ENCODE peak calls at places on chromosomes 11 and 22, in five cellular contexts. A is PC-9, K is fibroblast of lung, H is GM23338, T is colonic mucosa. Y is an unnamed sample. For H3K4me1, the result is how much of the 10 kb centered on the place peaks cover.

GRCh38 chr22:29275167-29275566 is 7.1 kb downstream of the EWSR1 start:
- DNase-seq in A (no peak), H (no peak), K (no peak), T (no peak), Y (no peak)

GRCh38 chr11:62374801-62375200 is 37.6 kb downstream of the ASRGL1 start:
- DNase-seq in K (no peak), T (peak), A (no peak), H (no peak), Y (no peak)

GRCh38 chr11:18671246-18671645 is 27.3 kb upstream of the TMEM86A start:
- DNase-seq in H (no peak), A (no peak), K (no peak), T (no peak), Y (no peak)

GRCh38 chr11:10042699-10043098 is 251.3 kb downstream of the SBF2 start:
- DNase-seq in T (no peak), K (peak), H (no peak), A (no peak), Y (no peak)

GRCh38 chr11:108863528-108863927 is 198.7 kb downstream of the DDX10 start:
- DNase-seq in T (no peak), K (no peak), H (no peak), A (no peak), Y (no peak)

GRCh38 chr22:27032121-27032761 is 374.9 kb downstream of the MIAT start:
- DNase-seq in K (peak), H (peak), A (no peak), T (no peak), Y (no peak)

GRCh38 chr22:32410459-32410858 is 1.6 kb downstream of the RTCB start:
- DNase-seq in H (no peak), K (no peak), A (no peak), T (no peak), Y (no peak)

GRCh38 chr11:64605656-64606585 is 14.9 kb downstream of the SLC22A12 start:
- DNase-seq in A (no peak), K (no peak), H (no peak), T (no peak), Y (no peak)

GRCh38 chr11:118051611-118052461 is 25.0 kb upstream of the TMPRSS4 start:
- DNase-seq in H (no peak), K (no peak), T (no peak), A (no peak), Y (peak)

GRCh38 chr11:44033411-44033850 is 14.3 kb upstream of the ACCSL start:
- DNase-seq in A (no peak), H (no peak), K (no peak), T (no peak), Y (no peak)

GRCh38 chr11:43573233-43573632 is 107.3 kb upstream of the HSD17B12 start:
- DNase-seq in T (no peak), H (peak), A (no peak), K (no peak), Y (no peak)

GRCh38 chr11:6362868-6363678 is 27.2 kb upstream of the SMPD1 start:
- DNase-seq in K (peak), H (peak), T (peak), A (no peak), Y (peak)

GRCh38 chr11:94007906-94008305 is 13.2 kb upstream of the HEPHL1 start:
- DNase-seq in A (no peak), T (no peak), K (no peak), H (no peak), Y (no peak)

GRCh38 chr11:111627591-111627990 is 25.3 kb downstream of the SIK2 start:
- DNase-seq in T (no peak), A (no peak), H (no peak), K (no peak), Y (no peak)

GRCh38 chr11:72782081-72782920 is 11.5 kb downstream of the STARD10 start:
- DNase-seq in H (peak), K (no peak), A (no peak), T (peak), Y (peak)

GRCh38 chr22:23383491-23384450 is 196.3 kb downstream of the IGLL1 start:
- DNase-seq in T (no peak), A (no peak), H (peak), K (no peak), Y (peak)

GRCh38 chr11:69297926-69298777 is 4.2 kb downstream of the MYEOV start:
- DNase-seq in A (peak), T (peak), K (peak), H (no peak), Y (peak)

GRCh38 chr11:116513894-116514293 is 258.9 kb downstream of the BUD13 start:
- DNase-seq in H (peak), A (no peak), K (peak), T (peak), Y (no peak)

DNA sequence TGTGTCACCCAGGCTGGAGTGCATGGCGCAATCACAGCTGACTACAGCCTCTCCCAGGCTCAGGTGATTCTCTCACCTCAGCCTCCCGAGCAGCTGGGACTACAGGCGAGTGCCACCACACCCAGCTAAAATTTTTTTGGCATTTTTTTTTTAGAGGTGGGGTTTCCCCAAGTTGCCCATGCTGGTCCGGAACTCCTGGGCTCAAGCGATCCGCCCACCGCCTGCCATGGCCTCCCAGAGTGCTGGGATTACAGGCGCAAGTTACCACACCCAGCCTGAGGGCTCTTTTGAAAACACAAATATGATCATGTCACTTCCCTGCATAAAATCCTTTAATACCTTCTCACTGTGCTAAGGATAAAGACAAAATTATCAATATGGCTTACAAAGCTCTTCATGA is 88.1 kb downstream of the MAML2 start:
- DNase-seq in T (no peak), K (no peak), H (no peak), A (no peak), Y (no peak)
- H3K4me1 ChIP-seq in T (under half), K (under half), H (under half), A (under half), Y (under half)

DNA sequence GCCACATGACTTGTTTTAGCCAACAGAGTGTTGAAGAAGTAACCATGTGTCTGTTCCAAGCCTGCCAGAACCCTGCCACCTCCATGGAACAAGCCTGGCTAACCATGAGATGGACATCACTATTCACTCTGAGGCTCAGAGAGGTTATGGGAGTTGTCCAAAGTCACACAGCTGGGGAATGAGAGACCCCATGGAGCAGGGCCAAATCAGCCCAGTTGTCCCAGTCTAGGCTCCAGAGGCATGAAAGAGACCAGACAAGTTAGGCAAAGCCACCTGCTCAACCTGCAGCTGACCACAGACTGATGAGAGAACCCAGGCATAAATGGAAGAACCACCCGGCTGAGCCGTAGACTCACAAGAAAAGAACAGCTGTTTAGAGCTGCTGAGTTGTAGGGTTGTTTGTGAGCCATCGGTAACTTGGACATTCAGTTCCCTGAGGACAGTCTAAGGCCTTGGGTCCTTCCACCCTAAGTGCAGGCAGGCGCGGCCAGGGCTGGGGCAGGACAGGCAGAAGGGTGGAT is 74.7 kb upstream of the PHF21B start:
- DNase-seq in H (no peak), A (no peak), T (no peak), K (no peak), Y (no peak)
- H3K4me1 ChIP-seq in H (under half), A (under half), T (under half), K (under half), Y (under half)

DNA sequence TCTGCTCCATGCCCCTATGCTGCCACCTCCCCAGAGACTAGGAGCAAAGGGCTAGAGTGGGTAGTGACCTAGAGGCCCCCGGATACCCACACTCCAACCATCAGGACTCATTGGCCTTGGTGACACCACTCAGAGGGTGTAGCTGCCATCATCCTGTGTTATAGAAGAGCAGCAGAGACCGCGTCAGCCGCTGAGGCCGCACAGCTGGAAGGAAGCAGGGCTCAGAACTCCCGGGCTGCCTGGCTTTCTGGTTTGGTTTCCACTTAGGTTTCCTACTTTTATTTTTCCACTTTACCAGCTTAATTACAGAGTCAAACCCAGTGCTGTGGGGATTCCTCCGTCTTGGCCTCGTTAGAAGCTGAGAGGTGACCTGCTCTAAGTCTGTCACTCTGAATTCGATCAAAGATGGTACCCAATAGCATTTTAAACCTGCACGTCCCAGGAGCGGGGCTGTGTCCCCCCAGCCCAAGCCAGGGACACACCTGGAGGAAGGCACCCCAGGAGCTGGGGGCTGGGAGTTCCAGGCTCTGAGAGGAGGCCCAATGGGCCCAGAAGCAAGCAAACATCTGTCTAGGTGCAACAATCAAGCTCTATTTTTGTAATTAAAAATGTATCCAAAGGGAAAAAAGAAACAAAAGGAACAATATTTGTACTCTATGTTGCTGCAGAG is 2.1 kb upstream of the CDKN1C start:
- DNase-seq in H (no peak), A (no peak), T (no peak), K (no peak), Y (no peak)
- H3K4me1 ChIP-seq in H (under half), A (under half), T (under half), K (under half), Y (under half)

GRCh38 chr22:35612903-35613302 is 4.2 kb downstream of the MB start:
- DNase-seq in T (no peak), K (no peak), A (no peak), H (no peak), Y (no peak)
- H3K4me1 ChIP-seq in T (under half), K (under half), A (under half), H (under half), Y (under half)

Y was measured in stomach.